ENCODE peak calls at places on chromosomes 7 and 10, in eight cellular contexts. One of them, this sample, is unnamed.

GRCh38 chr7:97126483-97127171 is 9.1 kb downstream of the SDHAF3 start:
- DNase-seq in H9: peak
- DNase-seq in neural progenitor cell: peak
- DNase-seq in CD4-positive, alpha-beta T cell: no peak
- DNase-seq in bronchial epithelial cell: no peak
- DNase-seq in activated CD8-positive, alpha-beta T cell treated with anti-CD3 and anti-CD28 coated beads for 36 hours: no peak
- DNase-seq in BJ: no peak
- DNase-seq in PC-3: no peak
- DNase-seq in this sample: no peak

GRCh38 chr7:137923380-137923779 is 76.6 kb upstream of the DGKI start:
- DNase-seq in H9: no peak
- DNase-seq in PC-3: peak
- DNase-seq in CD4-positive, alpha-beta T cell: no peak
- DNase-seq in bronchial epithelial cell: peak
- DNase-seq in BJ: no peak
- DNase-seq in neural progenitor cell: no peak
- DNase-seq in activated CD8-positive, alpha-beta T cell treated with anti-CD3 and anti-CD28 coated beads for 36 hours: no peak
- DNase-seq in this sample: no peak

GRCh38 chr7:33909312-33909711 is 4.0 kb downstream of the BMPER start:
- DNase-seq in CD4-positive, alpha-beta T cell: no peak
- DNase-seq in neural progenitor cell: no peak
- DNase-seq in H9: no peak
- DNase-seq in activated CD8-positive, alpha-beta T cell treated with anti-CD3 and anti-CD28 coated beads for 36 hours: no peak
- DNase-seq in BJ: no peak
- DNase-seq in PC-3: peak
- DNase-seq in bronchial epithelial cell: no peak
- DNase-seq in this sample: no peak

GRCh38 chr7:117098457-117098856 is 145.2 kb downstream of the ST7 start:
- DNase-seq in BJ: peak
- DNase-seq in PC-3: peak
- DNase-seq in CD4-positive, alpha-beta T cell: no peak
- DNase-seq in neural progenitor cell: no peak
- DNase-seq in H9: no peak
- DNase-seq in activated CD8-positive, alpha-beta T cell treated with anti-CD3 and anti-CD28 coated beads for 36 hours: no peak
- DNase-seq in bronchial epithelial cell: peak
- DNase-seq in this sample: no peak

GRCh38 chr7:112581529-112581928 is 100.7 kb downstream of the LSMEM1 start:
- DNase-seq in neural progenitor cell: no peak
- DNase-seq in bronchial epithelial cell: no peak
- DNase-seq in activated CD8-positive, alpha-beta T cell treated with anti-CD3 and anti-CD28 coated beads for 36 hours: no peak
- DNase-seq in H9: no peak
- DNase-seq in PC-3: no peak
- DNase-seq in BJ: no peak
- DNase-seq in CD4-positive, alpha-beta T cell: no peak
- DNase-seq in this sample: no peak

GRCh38 chr7:69751026-69751425 is 152.8 kb downstream of the AUTS2 start:
- DNase-seq in CD4-positive, alpha-beta T cell: no peak
- DNase-seq in H9: no peak
- DNase-seq in PC-3: no peak
- DNase-seq in BJ: no peak
- DNase-seq in activated CD8-positive, alpha-beta T cell treated with anti-CD3 and anti-CD28 coated beads for 36 hours: no peak
- DNase-seq in bronchial epithelial cell: no peak
- DNase-seq in neural progenitor cell: no peak
- DNase-seq in this sample: no peak

GRCh38 chr7:134834689-134835462 is 55.4 kb downstream of the CALD1 start:
- DNase-seq in neural progenitor cell: no peak
- DNase-seq in PC-3: no peak
- DNase-seq in activated CD8-positive, alpha-beta T cell treated with anti-CD3 and anti-CD28 coated beads for 36 hours: no peak
- DNase-seq in BJ: no peak
- DNase-seq in H9: no peak
- DNase-seq in bronchial epithelial cell: no peak
- DNase-seq in CD4-positive, alpha-beta T cell: no peak
- DNase-seq in this sample: no peak

GRCh38 chr10:32244011-32244410 is 102.9 kb downstream of the EPC1 start:
- DNase-seq in PC-3: no peak
- DNase-seq in bronchial epithelial cell: no peak
- DNase-seq in BJ: no peak
- DNase-seq in H9: no peak
- DNase-seq in activated CD8-positive, alpha-beta T cell treated with anti-CD3 and anti-CD28 coated beads for 36 hours: no peak
- DNase-seq in neural progenitor cell: no peak
- DNase-seq in CD4-positive, alpha-beta T cell: no peak
- DNase-seq in this sample: no peak

GRCh38 chr10:132313305-132313704 is 5.6 kb upstream of the STK32C start:
- DNase-seq in activated CD8-positive, alpha-beta T cell treated with anti-CD3 and anti-CD28 coated beads for 36 hours: no peak
- DNase-seq in BJ: no peak
- DNase-seq in CD4-positive, alpha-beta T cell: no peak
- DNase-seq in H9: no peak
- DNase-seq in PC-3: no peak
- DNase-seq in neural progenitor cell: no peak
- DNase-seq in bronchial epithelial cell: no peak
- DNase-seq in this sample: no peak

GRCh38 chr7:47506716-47507354 is 75.1 kb downstream of the TNS3 start:
- DNase-seq in CD4-positive, alpha-beta T cell: no peak
- DNase-seq in bronchial epithelial cell: no peak
- DNase-seq in neural progenitor cell: no peak
- DNase-seq in activated CD8-positive, alpha-beta T cell treated with anti-CD3 and anti-CD28 coated beads for 36 hours: no peak
- DNase-seq in PC-3: no peak
- DNase-seq in BJ: no peak
- DNase-seq in H9: no peak
- DNase-seq in this sample: no peak

GRCh38 chr10:98096731-98097130 is 37.7 kb upstream of the R3HCC1L start:
- DNase-seq in bronchial epithelial cell: no peak
- DNase-seq in BJ: no peak
- DNase-seq in CD4-positive, alpha-beta T cell: no peak
- DNase-seq in H9: no peak
- DNase-seq in activated CD8-positive, alpha-beta T cell treated with anti-CD3 and anti-CD28 coated beads for 36 hours: no peak
- DNase-seq in neural progenitor cell: no peak
- DNase-seq in PC-3: no peak
- DNase-seq in this sample: peak

DNA sequence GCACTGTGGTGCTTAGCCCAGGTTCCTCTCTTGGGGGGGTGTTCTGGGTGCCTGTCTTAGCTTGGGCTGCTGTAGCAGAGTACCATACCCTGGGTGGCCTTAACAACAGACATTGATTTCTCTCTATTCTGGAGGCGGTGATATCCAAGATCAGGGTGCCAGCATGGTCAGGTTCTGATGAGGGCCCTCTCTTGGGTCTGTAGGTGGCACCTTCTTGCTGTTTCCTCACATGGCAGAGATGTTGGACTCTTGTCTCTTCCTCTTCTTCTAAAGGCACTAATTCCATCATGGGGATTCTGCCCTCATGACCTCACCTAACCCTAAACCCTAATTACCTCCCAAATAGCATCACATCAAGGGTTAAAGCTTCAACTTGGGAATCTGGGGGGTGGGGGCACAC is 19.9 kb upstream of the CRHR2 start:
- DNase-seq in neural progenitor cell: no peak
- DNase-seq in H9: peak
- DNase-seq in BJ: no peak
- DNase-seq in PC-3: no peak
- DNase-seq in CD4-positive, alpha-beta T cell: no peak
- DNase-seq in bronchial epithelial cell: peak
- DNase-seq in activated CD8-positive, alpha-beta T cell treated with anti-CD3 and anti-CD28 coated beads for 36 hours: peak
- DNase-seq in this sample: no peak
- TF ChIP-seq CTCF in neural progenitor cell: peak
- TF ChIP-seq CTCF in H9: peak
- TF ChIP-seq CTCF in BJ: no peak
- TF ChIP-seq CTCF in PC-3: no peak
- TF ChIP-seq CTCF in CD4-positive, alpha-beta T cell: peak
- TF ChIP-seq CTCF in bronchial epithelial cell: peak
- TF ChIP-seq CTCF in activated CD8-positive, alpha-beta T cell treated with anti-CD3 and anti-CD28 coated beads for 36 hours: no peak
- TF ChIP-seq CTCF in this sample: no peak

DNA sequence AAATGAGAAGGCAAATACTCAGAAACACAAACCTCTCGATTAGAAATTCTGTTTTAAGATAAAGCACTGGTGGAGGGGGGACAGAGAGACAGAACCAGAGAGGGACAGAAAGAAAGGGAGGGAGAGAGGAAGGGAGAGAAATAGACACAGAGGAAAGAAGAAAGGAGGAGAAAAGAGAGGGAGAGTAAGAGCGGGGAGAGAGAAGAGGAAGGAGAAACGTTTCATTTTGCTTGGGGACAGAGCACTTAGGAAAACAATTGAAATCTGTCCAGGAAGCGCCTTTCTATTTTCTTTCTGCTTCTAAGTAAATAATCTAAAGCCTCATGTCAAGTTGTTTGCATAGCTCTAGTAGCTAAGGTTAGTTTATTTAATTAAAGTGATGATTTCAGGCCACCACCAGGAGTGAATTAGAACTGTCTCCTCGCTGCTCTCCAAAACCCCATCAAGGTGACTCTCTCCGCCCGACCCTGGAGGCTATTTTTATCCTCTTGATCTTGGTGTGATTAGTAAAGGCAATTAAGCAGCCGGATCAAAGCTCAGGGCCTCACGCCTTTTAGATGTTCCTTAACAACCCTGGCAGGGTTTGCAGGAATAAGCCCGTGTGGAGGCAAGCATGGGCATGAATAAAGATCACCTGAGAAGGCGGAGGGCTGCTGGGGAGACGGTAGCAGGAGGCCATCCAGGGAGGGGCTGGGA is 73.4 kb upstream of the INSIG1 start:
- DNase-seq in neural progenitor cell: no peak
- DNase-seq in CD4-positive, alpha-beta T cell: no peak
- DNase-seq in bronchial epithelial cell: peak
- DNase-seq in BJ: no peak
- DNase-seq in PC-3: no peak
- DNase-seq in activated CD8-positive, alpha-beta T cell treated with anti-CD3 and anti-CD28 coated beads for 36 hours: no peak
- DNase-seq in H9: no peak
- DNase-seq in this sample: no peak
- TF ChIP-seq CTCF in neural progenitor cell: no peak
- TF ChIP-seq CTCF in CD4-positive, alpha-beta T cell: no peak
- TF ChIP-seq CTCF in bronchial epithelial cell: peak
- TF ChIP-seq CTCF in BJ: no peak
- TF ChIP-seq CTCF in PC-3: no peak
- TF ChIP-seq CTCF in activated CD8-positive, alpha-beta T cell treated with anti-CD3 and anti-CD28 coated beads for 36 hours: no peak
- TF ChIP-seq CTCF in H9: no peak
- TF ChIP-seq CTCF in this sample: no peak

DNA sequence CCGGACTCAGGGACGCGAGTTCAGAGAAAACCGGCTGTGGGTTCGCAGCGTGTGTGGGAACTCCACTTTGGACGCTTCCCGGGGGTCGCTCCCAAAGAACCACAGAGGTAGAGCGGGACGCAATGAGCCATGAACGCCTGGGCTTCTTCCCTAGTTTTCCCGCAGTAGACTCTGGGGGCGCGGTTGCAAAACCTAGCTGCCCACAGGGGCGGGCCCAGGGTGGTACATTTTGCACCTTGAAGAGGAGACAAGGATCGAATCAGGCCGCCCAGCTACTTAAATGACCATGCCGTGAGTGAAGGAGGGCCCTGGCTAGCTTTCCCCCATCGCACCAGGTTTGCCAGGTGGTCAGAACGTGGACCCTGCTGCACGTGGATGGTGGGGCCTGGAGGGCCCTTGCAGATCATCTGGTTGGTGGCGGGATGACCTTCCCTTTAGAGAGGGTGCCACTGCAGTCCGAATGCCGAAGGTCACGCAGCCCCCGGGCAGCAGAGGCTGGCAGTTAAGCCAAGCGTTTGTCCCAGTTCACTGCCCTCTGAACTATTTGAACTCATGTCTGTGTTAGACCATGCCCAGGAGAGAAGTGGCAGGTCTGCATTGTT is 568 bp upstream of the SHTN1 start:
- DNase-seq in BJ: no peak
- DNase-seq in H9: peak
- DNase-seq in neural progenitor cell: peak
- DNase-seq in activated CD8-positive, alpha-beta T cell treated with anti-CD3 and anti-CD28 coated beads for 36 hours: no peak
- DNase-seq in PC-3: peak
- DNase-seq in bronchial epithelial cell: no peak
- DNase-seq in CD4-positive, alpha-beta T cell: no peak
- DNase-seq in this sample: no peak
- TF ChIP-seq CTCF in BJ: no peak
- TF ChIP-seq CTCF in H9: peak
- TF ChIP-seq CTCF in neural progenitor cell: peak
- TF ChIP-seq CTCF in activated CD8-positive, alpha-beta T cell treated with anti-CD3 and anti-CD28 coated beads for 36 hours: no peak
- TF ChIP-seq CTCF in PC-3: no peak
- TF ChIP-seq CTCF in bronchial epithelial cell: no peak
- TF ChIP-seq CTCF in CD4-positive, alpha-beta T cell: no peak
- TF ChIP-seq CTCF in this sample: peak

DNA sequence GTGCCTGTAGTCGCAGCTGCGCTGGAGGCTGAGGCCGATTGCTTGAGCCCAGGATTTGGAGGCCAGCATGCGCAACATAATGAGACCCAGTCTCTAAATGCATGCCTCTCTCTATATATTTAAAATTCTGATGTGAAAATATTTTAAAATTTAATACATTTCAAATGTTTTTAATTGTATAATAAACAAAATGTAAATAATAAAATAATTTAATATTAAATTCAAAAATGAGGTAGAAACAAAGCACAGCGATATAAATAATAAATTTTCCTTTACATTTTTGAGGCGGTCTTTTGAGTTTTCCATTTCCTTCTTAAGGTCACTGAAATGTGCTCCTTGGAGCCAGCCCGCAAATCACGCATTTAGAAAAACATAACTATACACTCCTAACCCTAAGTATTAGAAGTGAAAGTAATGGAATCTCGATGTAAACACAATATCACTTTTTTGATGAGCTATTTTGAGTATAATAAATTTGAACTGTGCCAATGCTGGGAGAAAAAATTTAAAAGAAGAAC is 523 bp upstream of the CDK1 start:
- DNase-seq in CD4-positive, alpha-beta T cell: no peak
- DNase-seq in activated CD8-positive, alpha-beta T cell treated with anti-CD3 and anti-CD28 coated beads for 36 hours: no peak
- DNase-seq in neural progenitor cell: no peak
- DNase-seq in BJ: no peak
- DNase-seq in PC-3: no peak
- DNase-seq in bronchial epithelial cell: no peak
- DNase-seq in H9: no peak
- DNase-seq in this sample: no peak
- TF ChIP-seq CTCF in CD4-positive, alpha-beta T cell: no peak
- TF ChIP-seq CTCF in activated CD8-positive, alpha-beta T cell treated with anti-CD3 and anti-CD28 coated beads for 36 hours: no peak
- TF ChIP-seq CTCF in neural progenitor cell: no peak
- TF ChIP-seq CTCF in BJ: no peak
- TF ChIP-seq CTCF in PC-3: no peak
- TF ChIP-seq CTCF in bronchial epithelial cell: no peak
- TF ChIP-seq CTCF in H9: no peak
- TF ChIP-seq CTCF in this sample: no peak

DNA sequence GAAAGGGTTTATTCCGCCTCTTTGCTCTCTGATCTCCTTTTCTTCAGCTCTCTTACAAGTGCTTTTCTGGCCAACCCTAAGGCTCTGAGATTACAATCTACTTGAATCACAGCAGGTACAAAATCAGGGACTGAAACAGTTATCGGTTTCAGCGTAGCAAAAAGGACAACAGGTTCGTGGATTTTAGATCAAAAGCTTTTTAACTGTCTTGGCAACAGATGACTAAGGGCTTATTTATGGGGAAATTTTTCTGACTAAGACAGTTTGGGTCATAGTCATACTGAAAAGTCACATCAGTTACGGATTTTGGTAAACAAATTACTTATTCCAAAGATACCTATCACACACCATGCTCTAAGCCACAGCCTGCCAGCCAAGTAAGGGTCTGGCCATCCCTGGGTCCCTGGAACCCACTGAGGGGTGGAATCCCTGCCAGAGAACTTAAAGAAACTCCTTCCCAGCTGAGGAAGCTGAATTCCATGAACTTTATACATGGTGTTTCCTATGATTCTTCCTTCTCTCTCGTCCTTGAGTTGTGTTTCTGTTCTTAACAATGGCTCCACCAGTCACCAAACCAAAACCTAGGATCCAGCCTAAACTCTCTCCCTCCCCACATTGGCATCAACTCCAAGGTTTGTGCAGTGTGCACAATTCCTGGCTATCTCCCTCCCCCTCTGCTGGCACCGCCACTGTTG is 169.3 kb downstream of the FAM107B start:
- DNase-seq in bronchial epithelial cell: peak
- DNase-seq in PC-3: peak
- DNase-seq in neural progenitor cell: peak
- DNase-seq in activated CD8-positive, alpha-beta T cell treated with anti-CD3 and anti-CD28 coated beads for 36 hours: peak
- DNase-seq in BJ: peak
- DNase-seq in CD4-positive, alpha-beta T cell: no peak
- DNase-seq in H9: peak
- DNase-seq in this sample: peak
- TF ChIP-seq CTCF in bronchial epithelial cell: no peak
- TF ChIP-seq CTCF in PC-3: no peak
- TF ChIP-seq CTCF in neural progenitor cell: no peak
- TF ChIP-seq CTCF in activated CD8-positive, alpha-beta T cell treated with anti-CD3 and anti-CD28 coated beads for 36 hours: no peak
- TF ChIP-seq CTCF in BJ: no peak
- TF ChIP-seq CTCF in CD4-positive, alpha-beta T cell: no peak
- TF ChIP-seq CTCF in H9: no peak
- TF ChIP-seq CTCF in this sample: no peak

This sample was measured in osteocyte.